ENCODE peak calls at places on chromosomes 4 and X, in seven cellular contexts. I is lower lobe of right lung, R is right atrium auricular region, V is transverse colon, Q is mammary epithelial cell, E is prostate gland, K is tibial nerve. M is an unnamed sample.
A peak's percentile ranks its signal among the peaks of the same experiment; 100 is the strongest.

GRCh38 chr4:155582971-155583437 is 83.6 kb upstream of the GUCY1A1 start:
- DNase-seq in I (no peak), R (no peak), V (no peak), Q (peak; percentile 82), E (no peak), K (no peak), M (no peak)

GRCh38 chr4:95929448-95930064 is 89.7 kb downstream of the PDHA2 start:
- DNase-seq in I (no peak), R (no peak), V (no peak), Q (no peak), E (no peak), K (no peak), M (no peak)

GRCh38 chrX:83501003-83501402 is 7.1 kb upstream of the POU3F4 start:
- DNase-seq in I (no peak), R (no peak), V (no peak), Q (no peak), E (no peak), K (no peak), M (no peak)

GRCh38 chrX:115616943-115617563 is 56.1 kb downstream of the PLS3 start:
- DNase-seq in I (no peak), R (no peak), V (no peak), Q (peak; percentile 85), E (no peak), K (no peak), M (no peak)

GRCh38 chr4:100087743-100088142 is 102.5 kb downstream of the DDIT4L start:
- DNase-seq in I (no peak), R (peak; percentile 73), V (no peak), Q (no peak), E (no peak), K (no peak), M (peak; percentile 27)

GRCh38 chr4:185782523-185782922 is 29.5 kb downstream of the SORBS2 start:
- DNase-seq in I (no peak), R (no peak), V (no peak), Q (peak; percentile 81), E (no peak), K (no peak), M (no peak)

GRCh38 chr4:2248821-2249261 is 6.9 kb upstream of the HAUS3 start:
- DNase-seq in I (peak; percentile 42), R (peak; percentile 46), V (no peak), Q (no peak), E (peak; percentile 2), K (peak; percentile 11), M (peak; percentile 17)

GRCh38 chr4:169906104-169906503 is 120.1 kb downstream of the MFAP3L start:
- DNase-seq in I (no peak), R (no peak), V (no peak), Q (peak; percentile 6), E (no peak), K (no peak), M (no peak)

GRCh38 chrX:118216488-118216887 is 99.9 kb upstream of the KLHL13 start:
- DNase-seq in I (no peak), R (no peak), V (peak; percentile 62), Q (no peak), E (peak; percentile 5), K (no peak), M (no peak)

GRCh38 chr4:188145626-188146025 is 6.4 kb downstream of the TRIML1 start:
- DNase-seq in I (no peak), R (no peak), V (no peak), Q (peak; percentile 20), E (no peak), K (no peak), M (no peak)

GRCh38 chrX:43813898-43814297 is 68.4 kb downstream of the MAOB start:
- DNase-seq in I (no peak), R (no peak), V (no peak), Q (no peak), E (no peak), K (no peak), M (no peak)

GRCh38 chr4:3465698-3466671 is 2.9 kb downstream of the DOK7 start:
- DNase-seq in I (no peak), R (no peak), V (no peak), Q (no peak), E (no peak), K (no peak), M (no peak)
- TF ChIP-seq CTCF in I (no peak), R (no peak), V (no peak), Q (no peak), E (no peak), K (no peak), M (no peak)

DNA sequence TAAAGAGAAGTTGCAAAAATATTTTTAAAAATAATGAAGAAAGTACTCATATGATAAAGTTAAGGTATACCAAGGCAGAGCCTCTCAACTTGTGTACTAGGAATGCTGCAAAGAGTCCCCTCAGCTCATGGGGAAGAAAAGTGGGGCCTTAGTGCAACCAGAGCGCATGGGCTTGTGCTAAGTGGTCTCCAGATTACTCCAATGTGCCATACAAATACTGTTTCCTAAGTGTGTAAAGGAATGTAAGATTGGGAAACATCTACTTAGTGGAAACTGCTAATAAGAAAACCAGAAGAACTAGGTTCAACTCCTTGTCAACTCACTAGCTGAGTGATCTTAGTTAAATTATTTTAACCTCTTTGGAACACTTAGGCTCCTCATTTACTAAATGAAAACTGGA is 39.1 kb downstream of the NAF1 start:
- DNase-seq in I (no peak), R (no peak), V (no peak), Q (no peak), E (no peak), K (no peak), M (no peak)
- H3K36me3 ChIP-seq in I (peaks cover 47% of the 10 kb centered on the region), R (peaks cover 29% of the 10 kb centered on the region), V (peaks cover 14% of the 10 kb centered on the region), Q (peaks cover 11% of the 10 kb centered on the region), E (no peaks in the 10 kb centered on the region), K (peaks cover 73% of the 10 kb centered on the region), M (peaks cover 46% of the 10 kb centered on the region)

DNA sequence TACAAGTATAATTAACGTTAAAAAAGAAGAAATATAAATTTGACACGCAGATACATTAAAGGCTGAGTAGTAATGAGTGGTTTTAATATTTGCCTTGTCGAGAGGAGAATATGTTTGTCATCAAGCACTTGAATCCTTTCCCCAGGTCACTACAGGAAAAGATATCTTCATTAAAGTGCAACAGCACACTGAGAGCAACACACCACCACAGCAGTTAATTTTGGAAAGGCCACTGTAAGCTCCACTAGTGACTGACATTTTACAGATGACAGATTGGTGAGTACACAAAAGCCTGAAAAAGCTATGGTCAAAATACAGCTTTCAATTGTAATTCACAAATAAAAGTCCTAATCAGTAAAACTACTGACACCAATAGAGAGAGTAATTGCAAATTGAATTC is 76.6 kb downstream of the ZNF718 start:
- DNase-seq in I (no peak), R (no peak), V (no peak), Q (no peak), E (no peak), K (no peak), M (no peak)
- H3K9me3 ChIP-seq in I (peaks cover 55% of the 10 kb centered on the region), R (peaks cover 38% of the 10 kb centered on the region), V (peaks cover 15% of the 10 kb centered on the region), Q (peaks cover 40% of the 10 kb centered on the region), E (no peaks in the 10 kb centered on the region), K (peaks cover 24% of the 10 kb centered on the region), M (peaks cover 22% of the 10 kb centered on the region)

GRCh38 chr4:43126595-43126994 is 234.1 kb downstream of the GRXCR1 start:
- DNase-seq in I (no peak), R (no peak), V (no peak), Q (no peak), E (no peak), K (no peak), M (no peak)

GRCh38 chr4:43133566-43133965 is 241.1 kb downstream of the GRXCR1 start:
- DNase-seq in I (no peak), R (no peak), V (no peak), Q (peak; percentile 17), E (no peak), K (no peak), M (no peak)

GRCh38 chr4:43130228-43131021 is 237.9 kb downstream of the GRXCR1 start:
- DNase-seq in I (no peak), R (no peak), V (no peak), Q (no peak), E (no peak), K (no peak), M (no peak)

GRCh38 chr4:43136752-43137151 is 244.2 kb downstream of the GRXCR1 start:
- DNase-seq in I (no peak), R (no peak), V (no peak), Q (no peak), E (no peak), K (no peak), M (no peak)

GRCh38 chr4:43132010-43132582 is 239.6 kb downstream of the GRXCR1 start:
- DNase-seq in I (peak; percentile 48), R (no peak), V (peak; percentile 31), Q (peak; percentile 52), E (peak; percentile 19), K (peak; percentile 16), M (no peak)
- TF ChIP-seq CTCF in I (peak; percentile 60), R (peak; percentile 40), V (no peak), Q (peak; percentile 82), E (peak; percentile 35), K (peak; percentile 67), M (peak; percentile 56)

GRCh38 chr4:122978789-122979188 is 56.4 kb upstream of the NUDT6 start:
- DNase-seq in I (no peak), R (no peak), V (no peak), Q (no peak), E (no peak), K (no peak), M (no peak)
- H3K36me3 ChIP-seq in I (peaks cover 23% of the 10 kb centered on the region), R (peaks cover 10% of the 10 kb centered on the region), V (no peaks in the 10 kb centered on the region), Q (peaks cover 4% of the 10 kb centered on the region), E (no peaks in the 10 kb centered on the region), K (peaks cover 89% of the 10 kb centered on the region), M (peaks cover 42% of the 10 kb centered on the region)

GRCh38 chrX:65575024-65575423 is 40.4 kb upstream of the LAS1L start:
- DNase-seq in I (no peak), R (no peak), V (no peak), Q (peak; percentile 23), E (no peak), K (no peak), M (no peak)
- H3K9me3 ChIP-seq in I (no peaks in the 10 kb centered on the region), R (no peaks in the 10 kb centered on the region), V (no peaks in the 10 kb centered on the region), Q (no peaks in the 10 kb centered on the region), E (no peaks in the 10 kb centered on the region), K (no peaks in the 10 kb centered on the region), M (no peaks in the 10 kb centered on the region)

M was measured in tibial artery.